ENCODE peak calls at places on chromosome 14, in nine cellular contexts. E, Z, K, P, Q, L, N, V and X are unnamed samples.

GRCh38 chr14:73426877-73427276 is 31.5 kb downstream of the NUMB start:
- DNase-seq in E (no peak), Z (no peak), K (peak), P (no peak), Q (no peak), L (no peak), N (no peak), V (no peak), X (no peak)

GRCh38 chr14:96586056-96586455 is 83.9 kb downstream of the PAPOLA start:
- DNase-seq in E (no peak), Z (no peak), K (no peak), P (no peak), Q (no peak), L (no peak), N (no peak), V (no peak), X (no peak)

GRCh38 chr14:44954750-44955149 is 7.0 kb downstream of the KLHL28 start:
- DNase-seq in E (no peak), Z (no peak), K (no peak), P (no peak), Q (no peak), L (no peak), N (no peak), V (no peak), X (no peak)

GRCh38 chr14:80095623-80096022 is 115.7 kb downstream of the DIO2 start:
- DNase-seq in E (no peak), Z (no peak), K (peak), P (no peak), Q (peak), L (no peak), N (no peak), V (peak), X (no peak)

GRCh38 chr14:34301107-34301734 is 160.8 kb downstream of the SPTSSA start:
- DNase-seq in E (peak), Z (no peak), K (peak), P (no peak), Q (peak), L (no peak), N (no peak), V (peak), X (no peak)

GRCh38 chr14:73785336-73785833 is 66.2 kb upstream of the PTGR2 start:
- DNase-seq in E (peak), Z (no peak), K (peak), P (peak), Q (peak), L (no peak), N (no peak), V (peak), X (no peak)

GRCh38 chr14:79701371-79701770 is 509.9 kb downstream of the DIO2 start:
- DNase-seq in E (no peak), Z (no peak), K (no peak), P (no peak), Q (no peak), L (no peak), N (peak), V (no peak), X (no peak)

GRCh38 chr14:94485944-94486841 is 10.2 kb upstream of the SERPINA9 start:
- DNase-seq in E (peak), Z (peak), K (peak), P (no peak), Q (peak), L (no peak), N (peak), V (peak), X (no peak)

GRCh38 chr14:104075530-104076151 is 9.9 kb upstream of the ASPG start:
- DNase-seq in E (no peak), Z (no peak), K (peak), P (no peak), Q (no peak), L (no peak), N (no peak), V (peak), X (no peak)

GRCh38 chr14:92653162-92653651 is 95.2 kb downstream of the LGMN start:
- DNase-seq in E (no peak), Z (no peak), K (no peak), P (no peak), Q (no peak), L (no peak), N (no peak), V (no peak), X (no peak)

GRCh38 chr14:102965282-102965681 is 42.8 kb downstream of the AMN start:
- DNase-seq in E (no peak), Z (no peak), K (peak), P (no peak), Q (no peak), L (no peak), N (no peak), V (no peak), X (no peak)

GRCh38 chr14:58947816-58948440 is 240.5 kb upstream of the DAAM1 start:
- DNase-seq in E (no peak), Z (no peak), K (no peak), P (no peak), Q (peak), L (no peak), N (no peak), V (peak), X (no peak)

GRCh38 chr14:51908086-51908485 is 47.7 kb downstream of the GNG2 start:
- DNase-seq in E (no peak), Z (no peak), K (peak), P (no peak), Q (no peak), L (no peak), N (no peak), V (no peak), X (no peak)

GRCh38 chr14:104770851-104771272 is 17.9 kb downstream of the SIVA1 start:
- DNase-seq in E (no peak), Z (no peak), K (peak), P (no peak), Q (peak), L (no peak), N (no peak), V (peak), X (no peak)

GRCh38 chr14:93015505-93015904 is 92.6 kb downstream of the CHGA start:
- DNase-seq in E (no peak), Z (no peak), K (no peak), P (no peak), Q (no peak), L (no peak), N (no peak), V (no peak), X (no peak)

GRCh38 chr14:103151270-103151933 is 28.1 kb downstream of the TNFAIP2 start:
- DNase-seq in E (no peak), Z (no peak), K (peak), P (no peak), Q (no peak), L (no peak), N (no peak), V (no peak), X (no peak)

GRCh38 chr14:82872494-82872893 is 1338.8 kb upstream of the SEL1L start:
- DNase-seq in E (no peak), Z (no peak), K (peak), P (no peak), Q (peak), L (no peak), N (no peak), V (no peak), X (no peak)

GRCh38 chr14:65704412-65704811 is 291.9 kb downstream of the FUT8 start:
- DNase-seq in E (no peak), Z (no peak), K (peak), P (no peak), Q (no peak), L (no peak), N (no peak), V (no peak), X (no peak)

GRCh38 chr14:77151918-77152588 is 10.5 kb upstream of the ZDHHC22 start:
- DNase-seq in E (no peak), Z (no peak), K (peak), P (no peak), Q (peak), L (no peak), N (no peak), V (peak), X (no peak)

GRCh38 chr14:85459361-85459760 is 70.6 kb upstream of the FLRT2 start:
- DNase-seq in E (no peak), Z (no peak), K (no peak), P (no peak), Q (no peak), L (no peak), N (no peak), V (no peak), X (no peak)

GRCh38 chr14:26589998-26590397 is 7.8 kb downstream of the NOVA1 start:
- DNase-seq in E (no peak), Z (no peak), K (no peak), P (no peak), Q (no peak), L (no peak), N (no peak), V (no peak), X (no peak)

GRCh38 chr14:26008290-26008689 is 589.5 kb downstream of the NOVA1 start:
- DNase-seq in E (no peak), Z (no peak), K (peak), P (no peak), Q (peak), L (no peak), N (no peak), V (peak), X (no peak)

GRCh38 chr14:26960049-26960688 is 362.3 kb upstream of the NOVA1 start:
- DNase-seq in E (peak), Z (no peak), K (no peak), P (no peak), Q (no peak), L (no peak), N (no peak), V (no peak), X (no peak)

GRCh38 chr14:75456069-75457023 is 28.5 kb downstream of the JDP2 start:
- DNase-seq in E (no peak), Z (no peak), K (no peak), P (no peak), Q (no peak), L (no peak), N (no peak), V (no peak), X (no peak)

GRCh38 chr14:75453817-75454434 is 26.1 kb downstream of the JDP2 start:
- DNase-seq in E (no peak), Z (no peak), K (no peak), P (no peak), Q (no peak), L (no peak), N (no peak), V (no peak), X (no peak)

GRCh38 chr14:75457024-75457390 is 29.2 kb downstream of the JDP2 start:
- DNase-seq in E (no peak), Z (no peak), K (no peak), P (no peak), Q (no peak), L (no peak), N (no peak), V (no peak), X (no peak)

GRCh38 chr14:75452900-75453816 is 25.3 kb downstream of the JDP2 start:
- DNase-seq in E (peak), Z (peak), K (peak), P (no peak), Q (peak), L (no peak), N (no peak), V (peak), X (no peak)

DNA sequence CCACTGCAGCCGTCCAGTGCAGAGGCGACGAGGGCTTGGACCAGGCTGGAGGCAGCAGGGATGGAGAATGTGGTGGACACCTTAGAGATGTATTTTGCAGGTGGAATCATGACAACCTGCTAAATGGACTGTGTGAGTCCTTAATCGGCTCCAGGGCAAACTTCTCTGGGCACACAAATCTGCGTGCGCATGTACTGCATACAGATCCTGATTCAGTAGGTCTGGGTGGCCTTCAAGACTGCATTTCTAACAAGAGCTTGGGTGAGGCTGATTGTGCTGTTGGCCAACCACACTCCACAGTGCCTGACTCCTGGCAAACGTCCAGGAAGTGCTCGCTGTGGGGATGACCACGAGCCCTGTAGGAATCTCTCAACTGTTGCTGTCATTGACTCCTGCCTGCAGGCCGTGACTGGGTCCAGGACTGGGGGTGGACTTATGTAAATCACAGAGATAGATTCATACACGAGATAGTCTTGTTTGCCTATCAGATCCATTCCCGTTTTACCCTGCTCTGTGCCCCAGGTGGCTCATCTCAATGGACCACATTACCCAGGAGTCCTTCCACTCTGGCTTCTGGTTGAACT is 27.2 kb downstream of the JDP2 start:
- DNase-seq in E (no peak), Z (peak), K (peak), P (peak), Q (peak), L (no peak), N (peak), V (peak), X (no peak)
- H3K27ac ChIP-seq in E (no peak), Z (peak), K (peak), P (peak), Q (peak), L (no peak), N (no peak), V (no peak), X (no peak)

GRCh38 chr14:31854508-31855075 is 222.5 kb upstream of the ARHGAP5 start:
- DNase-seq in E (no peak), Z (no peak), K (no peak), P (no peak), Q (no peak), L (no peak), N (no peak), V (no peak), X (no peak)

GRCh38 chr14:31858868-31859267 is 218.2 kb upstream of the ARHGAP5 start:
- DNase-seq in E (no peak), Z (no peak), K (peak), P (no peak), Q (peak), L (no peak), N (no peak), V (peak), X (no peak)

DNA sequence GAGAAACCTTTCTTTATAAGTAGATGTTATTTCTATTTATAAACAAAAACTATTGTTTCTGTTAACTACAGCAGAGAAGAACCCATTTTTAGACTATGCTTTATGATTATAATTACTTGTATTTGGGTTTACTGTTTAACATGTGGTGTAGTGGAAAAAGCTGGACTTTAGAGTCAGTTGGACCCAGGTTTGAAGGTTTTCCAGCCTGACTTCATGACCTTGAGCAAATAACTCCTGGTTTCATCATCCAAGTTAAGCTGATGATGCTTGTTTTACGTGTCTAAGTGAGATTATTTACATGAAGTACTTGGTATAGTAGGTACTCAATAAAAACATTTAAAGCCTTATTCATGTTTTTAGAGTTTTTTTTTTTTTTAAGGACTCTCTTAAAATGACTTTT is 221.8 kb upstream of the ARHGAP5 start:
- DNase-seq in E (no peak), Z (no peak), K (no peak), P (no peak), Q (no peak), L (no peak), N (no peak), V (no peak), X (no peak)
- H3K27ac ChIP-seq in E (no peak), Z (no peak), K (no peak), P (no peak), Q (no peak), L (no peak), N (no peak), V (no peak), X (no peak)

DNA sequence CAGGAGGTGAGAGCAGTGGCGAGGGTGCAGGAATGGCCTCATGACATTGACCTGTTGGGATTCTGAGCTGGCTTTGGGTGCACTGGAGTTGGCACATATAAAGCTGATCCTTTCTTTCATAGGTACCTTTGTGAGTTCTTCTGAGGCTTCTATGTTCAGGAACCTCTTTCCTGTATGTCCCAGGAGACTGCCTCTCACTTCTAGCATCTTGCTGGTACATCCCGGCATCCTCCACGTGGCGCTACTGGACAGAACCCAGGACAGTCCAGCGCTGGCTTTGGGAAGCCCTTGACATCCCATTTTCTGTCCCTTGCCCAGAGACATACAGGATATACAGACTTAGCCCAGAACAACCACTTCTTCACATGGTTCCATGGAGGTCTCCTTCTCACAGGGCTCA is 44.4 kb upstream of the BATF start:
- DNase-seq in E (no peak), Z (no peak), K (no peak), P (no peak), Q (no peak), L (no peak), N (no peak), V (no peak), X (no peak)
- H3K27ac ChIP-seq in E (no peak), Z (no peak), K (no peak), P (no peak), Q (no peak), L (no peak), N (no peak), V (no peak), X (no peak)

GRCh38 chr14:71122866-71123565 is 215.8 kb downstream of the PCNX1 start:
- DNase-seq in E (no peak), Z (no peak), K (no peak), P (no peak), Q (no peak), L (no peak), N (no peak), V (no peak), X (no peak)
- H3K27ac ChIP-seq in E (no peak), Z (no peak), K (no peak), P (no peak), Q (no peak), L (no peak), N (no peak), V (no peak), X (no peak)

GRCh38 chr14:35971965-35972630 is 146.0 kb downstream of the BRMS1L start:
- DNase-seq in E (no peak), Z (no peak), K (no peak), P (no peak), Q (no peak), L (no peak), N (no peak), V (no peak), X (no peak)
- H3K27ac ChIP-seq in E (no peak), Z (no peak), K (no peak), P (no peak), Q (no peak), L (no peak), N (no peak), V (no peak), X (no peak)

GRCh38 chr14:78403278-78403815 is 233.2 kb downstream of the NRXN3 start:
- DNase-seq in E (no peak), Z (no peak), K (peak), P (no peak), Q (no peak), L (no peak), N (no peak), V (no peak), X (peak)
- H3K27ac ChIP-seq in E (no peak), Z (no peak), K (no peak), P (no peak), Q (no peak), L (no peak), N (no peak), V (no peak), X (no peak)

GRCh38 chr14:22852599-22852939 is 16.2 kb downstream of the MMP14 start:
- DNase-seq in E (no peak), Z (no peak), K (no peak), P (no peak), Q (no peak), L (no peak), N (no peak), V (no peak), X (no peak)
- H3K27ac ChIP-seq in E (no peak), Z (peak), K (peak), P (no peak), Q (peak), L (peak), N (no peak), V (peak), X (no peak)

DNA sequence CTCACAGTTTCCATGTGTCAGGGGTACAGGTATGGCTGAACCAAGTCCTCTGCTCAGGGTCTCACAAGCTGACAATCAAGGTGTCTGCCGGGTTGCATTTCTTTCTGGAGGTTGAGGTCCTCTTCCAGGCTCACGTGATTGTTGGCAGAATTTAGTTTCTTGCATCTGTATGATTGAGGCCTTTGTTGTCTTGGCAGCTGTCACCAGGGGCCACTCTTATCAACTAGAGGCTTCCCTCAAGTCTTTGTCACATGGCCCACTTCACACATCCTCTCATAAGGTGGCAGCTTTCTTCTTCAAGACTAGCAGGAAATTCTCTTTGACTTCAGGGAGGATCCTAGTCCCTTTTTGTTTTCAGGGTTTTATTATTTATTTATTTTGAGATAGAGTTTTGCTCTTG is 46.0 kb upstream of the FOS start:
- DNase-seq in E (no peak), Z (no peak), K (no peak), P (no peak), Q (no peak), L (no peak), N (no peak), V (no peak), X (no peak)
- H3K27ac ChIP-seq in E (no peak), Z (no peak), K (no peak), P (no peak), Q (no peak), L (no peak), N (no peak), V (no peak), X (no peak)

GRCh38 chr14:68395585-68395984 is 397.3 kb downstream of the ZFP36L1 start:
- DNase-seq in E (no peak), Z (peak), K (peak), P (no peak), Q (peak), L (peak), N (no peak), V (no peak), X (no peak)

GRCh38 chr14:68397827-68398226 is 395.0 kb downstream of the ZFP36L1 start:
- DNase-seq in E (no peak), Z (no peak), K (peak), P (no peak), Q (no peak), L (no peak), N (no peak), V (no peak), X (no peak)

GRCh38 chr14:68399971-68400370 is 392.9 kb downstream of the ZFP36L1 start:
- DNase-seq in E (no peak), Z (no peak), K (no peak), P (no peak), Q (no peak), L (no peak), N (no peak), V (no peak), X (no peak)

GRCh38 chr14:68396411-68396930 is 396.4 kb downstream of the ZFP36L1 start:
- DNase-seq in E (no peak), Z (no peak), K (no peak), P (no peak), Q (no peak), L (no peak), N (no peak), V (no peak), X (no peak)

DNA sequence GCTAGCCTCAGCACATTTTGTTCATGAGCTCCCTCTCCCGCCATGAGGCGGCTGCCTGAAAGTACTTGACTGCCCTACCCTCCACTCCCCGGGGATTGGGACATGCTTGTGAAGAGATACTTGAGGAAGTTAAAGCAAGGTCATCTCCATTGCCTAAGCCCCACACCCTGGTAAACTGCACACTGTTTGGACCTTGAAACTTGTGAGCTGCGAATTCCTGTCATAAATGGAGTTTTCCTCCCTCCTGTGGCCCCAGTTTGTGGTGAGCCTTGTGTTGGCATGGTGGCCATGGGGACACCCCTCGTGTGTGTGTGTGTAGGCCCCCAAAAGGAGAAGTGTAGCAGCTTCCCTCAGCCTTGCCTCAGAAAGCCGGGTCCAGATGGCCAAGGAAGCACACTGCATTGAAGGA is 395.5 kb downstream of the ZFP36L1 start:
- DNase-seq in E (no peak), Z (peak), K (no peak), P (peak), Q (no peak), L (peak), N (no peak), V (no peak), X (no peak)
- H3K27ac ChIP-seq in E (no peak), Z (peak), K (peak), P (no peak), Q (peak), L (peak), N (peak), V (no peak), X (peak)